ENCODE peak calls at places on chromosomes 4 and X, in six cellular contexts. One of them, this sample, is unnamed.

GRCh38 chr4:55393461-55394320 is 2.1 kb upstream of the TMEM165 start:
- DNase-seq in AG10803: peak; percentile 36
- DNase-seq in putamen: peak; percentile 80
- DNase-seq in HS-5: no peak
- DNase-seq in breast epithelium: no peak
- DNase-seq in CD8-positive, alpha-beta T cell: no peak
- DNase-seq in this sample: no peak

GRCh38 chrX:126770179-126770578 is 49.4 kb upstream of the PRR32 start:
- DNase-seq in AG10803: no peak
- DNase-seq in breast epithelium: no peak
- DNase-seq in putamen: peak; percentile 0
- DNase-seq in HS-5: no peak
- DNase-seq in CD8-positive, alpha-beta T cell: no peak
- DNase-seq in this sample: peak; percentile 18

GRCh38 chrX:154378059-154378798 is 866 bp upstream of the EMD start:
- DNase-seq in breast epithelium: peak; percentile 48
- DNase-seq in AG10803: peak; percentile 59
- DNase-seq in putamen: no peak
- DNase-seq in CD8-positive, alpha-beta T cell: peak; percentile 66
- DNase-seq in HS-5: no peak
- DNase-seq in this sample: peak; percentile 81

GRCh38 chr4:97457253-97457652 is 686.0 kb downstream of the STPG2 start:
- DNase-seq in putamen: no peak
- DNase-seq in AG10803: no peak
- DNase-seq in breast epithelium: no peak
- DNase-seq in CD8-positive, alpha-beta T cell: no peak
- DNase-seq in HS-5: no peak
- DNase-seq in this sample: no peak

GRCh38 chr4:14888790-14889189 is 113.5 kb upstream of the CPEB2 start:
- DNase-seq in AG10803: no peak
- DNase-seq in HS-5: no peak
- DNase-seq in CD8-positive, alpha-beta T cell: no peak
- DNase-seq in putamen: peak; percentile 39
- DNase-seq in breast epithelium: no peak
- DNase-seq in this sample: no peak

GRCh38 chrX:129310000-129310399 is 213.3 kb downstream of the SMARCA1 start:
- DNase-seq in AG10803: no peak
- DNase-seq in HS-5: no peak
- DNase-seq in putamen: no peak
- DNase-seq in breast epithelium: no peak
- DNase-seq in CD8-positive, alpha-beta T cell: no peak
- DNase-seq in this sample: no peak

GRCh38 chr4:182089326-182089725 is 153.9 kb upstream of the TENM3 start:
- DNase-seq in putamen: no peak
- DNase-seq in HS-5: no peak
- DNase-seq in CD8-positive, alpha-beta T cell: no peak
- DNase-seq in breast epithelium: no peak
- DNase-seq in AG10803: no peak
- DNase-seq in this sample: no peak

GRCh38 chr4:56628592-56628991 is 52.5 kb downstream of the HOPX start:
- DNase-seq in breast epithelium: no peak
- DNase-seq in AG10803: no peak
- DNase-seq in CD8-positive, alpha-beta T cell: no peak
- DNase-seq in putamen: no peak
- DNase-seq in HS-5: no peak
- DNase-seq in this sample: no peak

GRCh38 chr4:31290836-31291235 is 570.7 kb downstream of the PCDH7 start:
- DNase-seq in putamen: no peak
- DNase-seq in AG10803: no peak
- DNase-seq in breast epithelium: no peak
- DNase-seq in CD8-positive, alpha-beta T cell: no peak
- DNase-seq in HS-5: no peak
- DNase-seq in this sample: no peak

GRCh38 chrX:2696698-2697215 is 5.7 kb downstream of the CD99 start:
- DNase-seq in putamen: no peak
- DNase-seq in AG10803: peak; percentile 84
- DNase-seq in CD8-positive, alpha-beta T cell: peak; percentile 67
- DNase-seq in HS-5: peak; percentile 88
- DNase-seq in breast epithelium: no peak
- DNase-seq in this sample: peak; percentile 74

GRCh38 chr4:105387466-105387865 is 86.4 kb downstream of the PPA2 start:
- DNase-seq in putamen: no peak
- DNase-seq in CD8-positive, alpha-beta T cell: no peak
- DNase-seq in HS-5: no peak
- DNase-seq in breast epithelium: no peak
- DNase-seq in AG10803: peak; percentile 80
- DNase-seq in this sample: no peak

GRCh38 chr4:109701566-109702399 is 1.5 kb downstream of the CASP6 start:
- DNase-seq in breast epithelium: no peak
- DNase-seq in putamen: no peak
- DNase-seq in AG10803: no peak
- DNase-seq in HS-5: no peak
- DNase-seq in CD8-positive, alpha-beta T cell: no peak
- DNase-seq in this sample: peak; percentile 16

GRCh38 chr4:118975487-118976192 is 87.0 kb downstream of the SYNPO2 start:
- DNase-seq in putamen: no peak
- DNase-seq in CD8-positive, alpha-beta T cell: no peak
- DNase-seq in AG10803: no peak
- DNase-seq in HS-5: no peak
- DNase-seq in breast epithelium: no peak
- DNase-seq in this sample: no peak

GRCh38 chrX:4656419-4656818 is 943.0 kb upstream of the PRKX start:
- DNase-seq in breast epithelium: no peak
- DNase-seq in AG10803: no peak
- DNase-seq in CD8-positive, alpha-beta T cell: no peak
- DNase-seq in putamen: no peak
- DNase-seq in HS-5: no peak
- DNase-seq in this sample: no peak

GRCh38 chrX:72238721-72239475 is at the start of gene ERCC6L:
- DNase-seq in CD8-positive, alpha-beta T cell: peak; percentile 85
- DNase-seq in AG10803: peak; percentile 81
- DNase-seq in breast epithelium: peak; percentile 69
- DNase-seq in putamen: peak; percentile 81
- DNase-seq in HS-5: peak; percentile 49
- DNase-seq in this sample: peak; percentile 93

GRCh38 chr4:99863804-99864203 is 30.4 kb downstream of the LAMTOR3 start:
- DNase-seq in AG10803: peak; percentile 7
- DNase-seq in putamen: no peak
- DNase-seq in breast epithelium: no peak
- DNase-seq in HS-5: no peak
- DNase-seq in CD8-positive, alpha-beta T cell: no peak
- DNase-seq in this sample: no peak

GRCh38 chr4:6608758-6609414 is 31.6 kb upstream of the MRFAP1 start:
- DNase-seq in breast epithelium: no peak
- DNase-seq in CD8-positive, alpha-beta T cell: no peak
- DNase-seq in AG10803: no peak
- DNase-seq in HS-5: no peak
- DNase-seq in putamen: peak; percentile 13
- DNase-seq in this sample: no peak

GRCh38 chr4:64341711-64342110 is 67.5 kb downstream of the TECRL start:
- DNase-seq in AG10803: no peak
- DNase-seq in CD8-positive, alpha-beta T cell: no peak
- DNase-seq in HS-5: no peak
- DNase-seq in breast epithelium: no peak
- DNase-seq in putamen: no peak
- DNase-seq in this sample: no peak

GRCh38 chr4:60579335-60579734 is 620.8 kb upstream of the ADGRL3 start:
- DNase-seq in AG10803: no peak
- DNase-seq in CD8-positive, alpha-beta T cell: no peak
- DNase-seq in putamen: no peak
- DNase-seq in HS-5: peak; percentile 9
- DNase-seq in breast epithelium: no peak
- DNase-seq in this sample: no peak

GRCh38 chr4:105715692-105716278 is 7.2 kb downstream of the GSTCD start:
- DNase-seq in AG10803: peak; percentile 40
- DNase-seq in putamen: no peak
- DNase-seq in HS-5: no peak
- DNase-seq in breast epithelium: no peak
- DNase-seq in CD8-positive, alpha-beta T cell: no peak
- DNase-seq in this sample: no peak

GRCh38 chrX:136779346-136779781 is 1.4 kb downstream of the ARHGEF6 start:
- DNase-seq in HS-5: no peak
- DNase-seq in CD8-positive, alpha-beta T cell: no peak
- DNase-seq in putamen: no peak
- DNase-seq in AG10803: no peak
- DNase-seq in breast epithelium: no peak
- DNase-seq in this sample: no peak

GRCh38 chr4:87659247-87659931 is 9.3 kb downstream of the DMP1 start:
- DNase-seq in CD8-positive, alpha-beta T cell: no peak
- DNase-seq in AG10803: no peak
- DNase-seq in breast epithelium: no peak
- DNase-seq in putamen: no peak
- DNase-seq in HS-5: no peak
- DNase-seq in this sample: no peak

GRCh38 chr4:21982087-21982486 is 33.5 kb upstream of the KCNIP4 start:
- DNase-seq in putamen: no peak
- DNase-seq in AG10803: no peak
- DNase-seq in HS-5: no peak
- DNase-seq in breast epithelium: no peak
- DNase-seq in CD8-positive, alpha-beta T cell: no peak
- DNase-seq in this sample: no peak

GRCh38 chrX:150365953-150366911 is 3.1 kb downstream of the MAMLD1 start:
- DNase-seq in putamen: peak; percentile 56
- DNase-seq in AG10803: peak; percentile 38
- DNase-seq in CD8-positive, alpha-beta T cell: no peak
- DNase-seq in breast epithelium: peak; percentile 64
- DNase-seq in HS-5: peak; percentile 2
- DNase-seq in this sample: no peak

GRCh38 chr4:83113429-83113786 is 1.1 kb downstream of the PLAC8 start:
- DNase-seq in breast epithelium: no peak
- DNase-seq in HS-5: no peak
- DNase-seq in AG10803: peak; percentile 67
- DNase-seq in putamen: no peak
- DNase-seq in CD8-positive, alpha-beta T cell: no peak
- DNase-seq in this sample: no peak

GRCh38 chr4:76308548-76308947 is 2.0 kb downstream of the STBD1 start:
- DNase-seq in putamen: no peak
- DNase-seq in breast epithelium: no peak
- DNase-seq in HS-5: no peak
- DNase-seq in CD8-positive, alpha-beta T cell: no peak
- DNase-seq in AG10803: no peak
- DNase-seq in this sample: no peak

GRCh38 chr4:124936427-124936826 is 223.9 kb upstream of the ANKRD50 start:
- DNase-seq in breast epithelium: no peak
- DNase-seq in HS-5: no peak
- DNase-seq in AG10803: peak; percentile 66
- DNase-seq in CD8-positive, alpha-beta T cell: no peak
- DNase-seq in putamen: no peak
- DNase-seq in this sample: no peak

GRCh38 chr4:100095729-100096595 is 94.3 kb downstream of the DDIT4L start:
- DNase-seq in AG10803: peak; percentile 76
- DNase-seq in breast epithelium: peak; percentile 53
- DNase-seq in putamen: no peak
- DNase-seq in HS-5: peak; percentile 60
- DNase-seq in CD8-positive, alpha-beta T cell: peak; percentile 54
- DNase-seq in this sample: peak; percentile 50

GRCh38 chrX:132435222-132435621 is 53.6 kb downstream of the MBNL3 start:
- DNase-seq in HS-5: no peak
- DNase-seq in AG10803: peak; percentile 17
- DNase-seq in breast epithelium: no peak
- DNase-seq in CD8-positive, alpha-beta T cell: no peak
- DNase-seq in putamen: no peak
- DNase-seq in this sample: no peak

GRCh38 chr4:156954598-156954997 is 17.0 kb downstream of the PDGFC start:
- DNase-seq in putamen: no peak
- DNase-seq in CD8-positive, alpha-beta T cell: no peak
- DNase-seq in breast epithelium: no peak
- DNase-seq in HS-5: no peak
- DNase-seq in AG10803: no peak
- DNase-seq in this sample: no peak

GRCh38 chr4:185387957-185388356 is 7.8 kb downstream of the LRP2BP start:
- DNase-seq in CD8-positive, alpha-beta T cell: no peak
- DNase-seq in breast epithelium: no peak
- DNase-seq in HS-5: no peak
- DNase-seq in AG10803: no peak
- DNase-seq in putamen: no peak
- DNase-seq in this sample: no peak

GRCh38 chrX:427812-428725 is 41.4 kb upstream of the PPP2R3B start:
- DNase-seq in putamen: no peak
- DNase-seq in AG10803: peak; percentile 19
- DNase-seq in breast epithelium: no peak
- DNase-seq in HS-5: no peak
- DNase-seq in CD8-positive, alpha-beta T cell: no peak
- DNase-seq in this sample: no peak

GRCh38 chr4:183318656-183319055 is 1.4 kb downstream of the CLDN22 start:
- DNase-seq in CD8-positive, alpha-beta T cell: no peak
- DNase-seq in putamen: no peak
- DNase-seq in breast epithelium: no peak
- DNase-seq in HS-5: no peak
- DNase-seq in AG10803: no peak
- DNase-seq in this sample: no peak

GRCh38 chr4:143482753-143483362 is 30.6 kb upstream of the SMARCA5 start:
- DNase-seq in CD8-positive, alpha-beta T cell: no peak
- DNase-seq in putamen: peak; percentile 66
- DNase-seq in HS-5: peak; percentile 23
- DNase-seq in AG10803: peak; percentile 64
- DNase-seq in breast epithelium: no peak
- DNase-seq in this sample: peak; percentile 31

GRCh38 chr4:14375816-14376215 is 626.5 kb upstream of the CPEB2 start:
- DNase-seq in putamen: no peak
- DNase-seq in AG10803: no peak
- DNase-seq in HS-5: peak; percentile 4
- DNase-seq in CD8-positive, alpha-beta T cell: no peak
- DNase-seq in breast epithelium: no peak
- DNase-seq in this sample: no peak

GRCh38 chrX:3820170-3820569 is 106.7 kb upstream of the PRKX start:
- DNase-seq in CD8-positive, alpha-beta T cell: no peak
- DNase-seq in HS-5: peak; percentile 53
- DNase-seq in AG10803: peak; percentile 69
- DNase-seq in putamen: no peak
- DNase-seq in breast epithelium: no peak
- DNase-seq in this sample: no peak

GRCh38 chr4:80202784-80203553 is 5.7 kb downstream of the PRDM8 start:
- DNase-seq in HS-5: no peak
- DNase-seq in breast epithelium: no peak
- DNase-seq in AG10803: no peak
- DNase-seq in CD8-positive, alpha-beta T cell: peak; percentile 70
- DNase-seq in putamen: no peak
- DNase-seq in this sample: peak; percentile 45

This sample was measured in GM10248.